ENCODE peak calls at places on chromosomes 7 and 10, in five cellular contexts. M is immature natural killer cell; B is RKO; W is gastrocnemius medialis; O is stimulated activated CD8-positive, alpha-beta memory T cell treated with anti-CD3 and anti-CD28 coated beads, Interleukin-15, amount 100 ng/mL, for 48 hours. A is an unnamed sample.

GRCh38 chr10:3563298-3563697 is 221.7 kb downstream of the KLF6 start:
- DNase-seq in O (peak; percentile 44), W (no peak), B (no peak), M (no peak), A (no peak)

GRCh38 chr10:112955736-112956421 is 5.8 kb downstream of the TCF7L2 start:
- DNase-seq in M (no peak), W (no peak), B (no peak), O (no peak), A (peak; percentile 67)

GRCh38 chr7:30789334-30789711 is 18.1 kb downstream of the MINDY4 start:
- DNase-seq in W (no peak), B (peak; percentile 57), M (no peak), O (no peak), A (no peak)

GRCh38 chr10:127612-128432 is 7.4 kb upstream of the ZMYND11 start:
- DNase-seq in W (no peak), O (no peak), M (peak; percentile 34), B (no peak), A (no peak)

GRCh38 chr10:15430969-15431791 is 60.1 kb upstream of the FAM171A1 start:
- DNase-seq in O (no peak), W (no peak), B (no peak), M (no peak), A (no peak)

GRCh38 chr7:50302486-50303081 is 1.9 kb upstream of the IKZF1 start:
- DNase-seq in M (no peak), W (no peak), B (no peak), O (no peak), A (no peak)

GRCh38 chr10:36428507-36428906 is 696.9 kb upstream of the ANKRD30A start:
- DNase-seq in M (no peak), O (no peak), W (no peak), B (no peak), A (no peak)

GRCh38 chr10:15589109-15589508 is 130.6 kb downstream of the ITGA8 start:
- DNase-seq in O (no peak), W (no peak), M (no peak), B (no peak), A (no peak)

GRCh38 chr7:37408241-37408884 is 40.3 kb downstream of the ELMO1 start:
- DNase-seq in O (no peak), W (no peak), B (no peak), M (no peak), A (no peak)

GRCh38 chr7:36984710-36985308 is 260.5 kb upstream of the AOAH start:
- DNase-seq in W (no peak), O (no peak), M (no peak), B (no peak), A (no peak)

GRCh38 chr7:135837675-135838074 is 89.1 kb upstream of the FAM180A start:
- DNase-seq in M (no peak), W (no peak), B (no peak), O (no peak), A (no peak)

GRCh38 chr7:133583545-133584171 is 330.8 kb downstream of the EXOC4 start:
- DNase-seq in M (no peak), O (no peak), B (no peak), W (no peak), A (no peak)

GRCh38 chr10:33065111-33065510 is 107.1 kb upstream of the ITGB1 start:
- DNase-seq in B (no peak), M (no peak), W (no peak), O (no peak), A (no peak)

GRCh38 chr10:22258471-22258870 is 40.7 kb upstream of the EBLN1 start:
- DNase-seq in W (no peak), O (no peak), B (no peak), M (no peak), A (no peak)

GRCh38 chr7:102981451-102981850 is 68.7 kb downstream of the LRRC17 start:
- DNase-seq in M (no peak), O (no peak), B (no peak), W (no peak), A (no peak)

GRCh38 chr7:5602734-5603133 is 178.7 kb downstream of the RNF216 start:
- DNase-seq in O (no peak), B (no peak), M (no peak), W (no peak), A (no peak)

GRCh38 chr7:95921543-95921942 is 149.2 kb downstream of the DYNC1I1 start:
- DNase-seq in M (no peak), W (no peak), B (peak; percentile 82), O (no peak), A (no peak)

GRCh38 chr10:72616716-72617115 is 9.2 kb downstream of the MICU1 start:
- DNase-seq in O (no peak), M (no peak), B (no peak), W (no peak), A (no peak)

GRCh38 chr7:27167170-27167505 is 1.8 kb upstream of the HOXA9 start:
- DNase-seq in B (peak; percentile 89), M (no peak), W (no peak), O (no peak), A (peak; percentile 92)

GRCh38 chr10:104117839-104118323 is 4.1 kb upstream of the SFR1 start:
- DNase-seq in B (peak; percentile 29), O (no peak), M (no peak), W (no peak), A (peak; percentile 89)

GRCh38 chr10:110353244-110354119 is 48.8 kb upstream of the SMNDC1 start:
- DNase-seq in W (no peak), B (peak; percentile 100), O (peak; percentile 80), M (peak; percentile 71), A (peak; percentile 75)

GRCh38 chr7:27142562-27143021 is 889 bp downstream of the HOXA5 start:
- DNase-seq in W (no peak), M (no peak), B (peak; percentile 34), O (no peak), A (peak; percentile 46)

GRCh38 chr7:130822642-130823041 is 88.6 kb upstream of the KLF14 start:
- DNase-seq in B (no peak), O (no peak), M (no peak), W (no peak), A (no peak)

GRCh38 chr10:110392860-110393732 is 88.4 kb upstream of the SMNDC1 start:
- DNase-seq in B (no peak), W (no peak), M (no peak), O (no peak), A (no peak)

GRCh38 chr7:79241288-79242055 is 212.0 kb downstream of the MAGI2 start:
- DNase-seq in W (no peak), O (no peak), B (no peak), M (no peak), A (peak; percentile 64)